ENCODE peak calls at places on chromosomes 11 and 22, in seven cellular contexts. One of them, this sample, is unnamed.

GRCh38 chr11:117642396-117642795 is 154.6 kb downstream of the DSCAML1 start:
- DNase-seq in HS-5: no peak
- DNase-seq in effector memory CD8-positive, alpha-beta T cell: no peak
- DNase-seq in anterior cingulate cortex: no peak
- DNase-seq in amniotic epithelial cell: no peak
- DNase-seq in OCI-M1: no peak
- DNase-seq in cardiac septum: no peak
- DNase-seq in this sample: no peak

GRCh38 chr11:16784671-16785070 is 46.2 kb downstream of the C11orf58 start:
- DNase-seq in HS-5: no peak
- DNase-seq in effector memory CD8-positive, alpha-beta T cell: no peak
- DNase-seq in anterior cingulate cortex: no peak
- DNase-seq in amniotic epithelial cell: peak; percentile 40
- DNase-seq in OCI-M1: peak; percentile 3
- DNase-seq in cardiac septum: peak; percentile 0
- DNase-seq in this sample: no peak

GRCh38 chr22:32710896-32711295 is 90.6 kb upstream of the TIMP3 start:
- DNase-seq in HS-5: no peak
- DNase-seq in effector memory CD8-positive, alpha-beta T cell: no peak
- DNase-seq in anterior cingulate cortex: no peak
- DNase-seq in amniotic epithelial cell: no peak
- DNase-seq in OCI-M1: no peak
- DNase-seq in cardiac septum: no peak
- DNase-seq in this sample: no peak

GRCh38 chr11:10906521-10906920 is 48.7 kb upstream of the ZBED5 start:
- DNase-seq in HS-5: no peak
- DNase-seq in effector memory CD8-positive, alpha-beta T cell: no peak
- DNase-seq in anterior cingulate cortex: no peak
- DNase-seq in amniotic epithelial cell: peak; percentile 42
- DNase-seq in OCI-M1: peak; percentile 13
- DNase-seq in cardiac septum: no peak
- DNase-seq in this sample: no peak

GRCh38 chr11:88469828-88470227 is 132.3 kb upstream of the CTSC start:
- DNase-seq in HS-5: no peak
- DNase-seq in effector memory CD8-positive, alpha-beta T cell: no peak
- DNase-seq in anterior cingulate cortex: no peak
- DNase-seq in amniotic epithelial cell: no peak
- DNase-seq in OCI-M1: no peak
- DNase-seq in cardiac septum: no peak
- DNase-seq in this sample: no peak

GRCh38 chr11:16820324-16821092 is 82.1 kb downstream of the C11orf58 start:
- DNase-seq in HS-5: peak; percentile 54
- DNase-seq in effector memory CD8-positive, alpha-beta T cell: peak; percentile 12
- DNase-seq in anterior cingulate cortex: peak; percentile 36
- DNase-seq in amniotic epithelial cell: peak; percentile 69
- DNase-seq in OCI-M1: peak; percentile 85
- DNase-seq in cardiac septum: peak; percentile 88
- DNase-seq in this sample: peak; percentile 14

GRCh38 chr11:45484326-45484725 is 181.1 kb downstream of the CHST1 start:
- DNase-seq in HS-5: no peak
- DNase-seq in effector memory CD8-positive, alpha-beta T cell: no peak
- DNase-seq in anterior cingulate cortex: no peak
- DNase-seq in amniotic epithelial cell: no peak
- DNase-seq in OCI-M1: no peak
- DNase-seq in cardiac septum: no peak
- DNase-seq in this sample: no peak

GRCh38 chr11:65410936-65411680 is 11.5 kb upstream of the NEAT1 start:
- DNase-seq in HS-5: no peak
- DNase-seq in effector memory CD8-positive, alpha-beta T cell: no peak
- DNase-seq in anterior cingulate cortex: no peak
- DNase-seq in amniotic epithelial cell: no peak
- DNase-seq in OCI-M1: no peak
- DNase-seq in cardiac septum: peak; percentile 72
- DNase-seq in this sample: no peak

GRCh38 chr11:12725863-12726666 is 51.8 kb downstream of the TEAD1 start:
- DNase-seq in HS-5: peak; percentile 24
- DNase-seq in effector memory CD8-positive, alpha-beta T cell: no peak
- DNase-seq in anterior cingulate cortex: no peak
- DNase-seq in amniotic epithelial cell: peak; percentile 83
- DNase-seq in OCI-M1: no peak
- DNase-seq in cardiac septum: no peak
- DNase-seq in this sample: no peak

GRCh38 chr22:40220316-40221054 is 42.8 kb downstream of the TNRC6B start:
- DNase-seq in HS-5: no peak
- DNase-seq in effector memory CD8-positive, alpha-beta T cell: no peak
- DNase-seq in anterior cingulate cortex: no peak
- DNase-seq in amniotic epithelial cell: peak; percentile 25
- DNase-seq in OCI-M1: no peak
- DNase-seq in cardiac septum: no peak
- DNase-seq in this sample: no peak

GRCh38 chr11:31656051-31656450 is 146.5 kb downstream of the ELP4 start:
- DNase-seq in HS-5: no peak
- DNase-seq in effector memory CD8-positive, alpha-beta T cell: no peak
- DNase-seq in anterior cingulate cortex: no peak
- DNase-seq in amniotic epithelial cell: peak; percentile 27
- DNase-seq in OCI-M1: no peak
- DNase-seq in cardiac septum: no peak
- DNase-seq in this sample: no peak

GRCh38 chr11:83195176-83195531 is 1.6 kb downstream of the ANKRD42 start:
- DNase-seq in HS-5: no peak
- DNase-seq in effector memory CD8-positive, alpha-beta T cell: no peak
- DNase-seq in anterior cingulate cortex: no peak
- DNase-seq in amniotic epithelial cell: no peak
- DNase-seq in OCI-M1: peak; percentile 82
- DNase-seq in cardiac septum: no peak
- DNase-seq in this sample: no peak

GRCh38 chr11:1199689-1200610 is 22.9 kb upstream of the MUC5B start:
- DNase-seq in HS-5: no peak
- DNase-seq in effector memory CD8-positive, alpha-beta T cell: no peak
- DNase-seq in anterior cingulate cortex: no peak
- DNase-seq in amniotic epithelial cell: no peak
- DNase-seq in OCI-M1: no peak
- DNase-seq in cardiac septum: peak; percentile 65
- DNase-seq in this sample: no peak

GRCh38 chr11:65424200-65425104 is 1.9 kb downstream of the NEAT1 start:
- DNase-seq in HS-5: peak; percentile 29
- DNase-seq in effector memory CD8-positive, alpha-beta T cell: peak; percentile 51
- DNase-seq in anterior cingulate cortex: peak; percentile 24
- DNase-seq in amniotic epithelial cell: peak; percentile 59
- DNase-seq in OCI-M1: peak; percentile 79
- DNase-seq in cardiac septum: peak; percentile 84
- DNase-seq in this sample: peak; percentile 73

GRCh38 chr11:61359541-61359940 is 2.1 kb downstream of the CYB561A3 start:
- DNase-seq in HS-5: no peak
- DNase-seq in effector memory CD8-positive, alpha-beta T cell: no peak
- DNase-seq in anterior cingulate cortex: no peak
- DNase-seq in amniotic epithelial cell: no peak
- DNase-seq in OCI-M1: peak; percentile 29
- DNase-seq in cardiac septum: no peak
- DNase-seq in this sample: no peak

GRCh38 chr11:28049338-28050216 is 58.4 kb downstream of the KIF18A start:
- DNase-seq in HS-5: no peak
- DNase-seq in effector memory CD8-positive, alpha-beta T cell: no peak
- DNase-seq in anterior cingulate cortex: no peak
- DNase-seq in amniotic epithelial cell: peak; percentile 62
- DNase-seq in OCI-M1: no peak
- DNase-seq in cardiac septum: no peak
- DNase-seq in this sample: no peak

GRCh38 chr11:7691759-7692334 is 14.4 kb downstream of the OVCH2 start:
- DNase-seq in HS-5: no peak
- DNase-seq in effector memory CD8-positive, alpha-beta T cell: no peak
- DNase-seq in anterior cingulate cortex: no peak
- DNase-seq in amniotic epithelial cell: peak; percentile 85
- DNase-seq in OCI-M1: no peak
- DNase-seq in cardiac septum: no peak
- DNase-seq in this sample: no peak

GRCh38 chr11:763073-763463 is 14.2 kb downstream of the GATD1 start:
- DNase-seq in HS-5: no peak
- DNase-seq in effector memory CD8-positive, alpha-beta T cell: no peak
- DNase-seq in anterior cingulate cortex: no peak
- DNase-seq in amniotic epithelial cell: no peak
- DNase-seq in OCI-M1: no peak
- DNase-seq in cardiac septum: no peak
- DNase-seq in this sample: no peak

GRCh38 chr11:86740628-86741488 is 59.5 kb upstream of the PRSS23 start:
- DNase-seq in HS-5: peak; percentile 96
- DNase-seq in effector memory CD8-positive, alpha-beta T cell: no peak
- DNase-seq in anterior cingulate cortex: no peak
- DNase-seq in amniotic epithelial cell: peak; percentile 95
- DNase-seq in OCI-M1: peak; percentile 98
- DNase-seq in cardiac septum: no peak
- DNase-seq in this sample: peak; percentile 2

GRCh38 chr22:42202669-42203068 is 67.8 kb downstream of the TCF20 start:
- DNase-seq in HS-5: no peak
- DNase-seq in effector memory CD8-positive, alpha-beta T cell: peak; percentile 37
- DNase-seq in anterior cingulate cortex: no peak
- DNase-seq in amniotic epithelial cell: peak; percentile 77
- DNase-seq in OCI-M1: peak; percentile 66
- DNase-seq in cardiac septum: no peak
- DNase-seq in this sample: peak; percentile 28

GRCh38 chr11:33976351-33977199 is 75.0 kb upstream of the CAPRIN1 start:
- DNase-seq in HS-5: no peak
- DNase-seq in effector memory CD8-positive, alpha-beta T cell: no peak
- DNase-seq in anterior cingulate cortex: no peak
- DNase-seq in amniotic epithelial cell: peak; percentile 99
- DNase-seq in OCI-M1: no peak
- DNase-seq in cardiac septum: no peak
- DNase-seq in this sample: no peak

GRCh38 chr11:128299132-128299726 is 288.1 kb downstream of the ETS1 start:
- DNase-seq in HS-5: no peak
- DNase-seq in effector memory CD8-positive, alpha-beta T cell: no peak
- DNase-seq in anterior cingulate cortex: no peak
- DNase-seq in amniotic epithelial cell: peak; percentile 72
- DNase-seq in OCI-M1: no peak
- DNase-seq in cardiac septum: no peak
- DNase-seq in this sample: no peak

GRCh38 chr11:85945296-85945695 is 90.1 kb downstream of the CCDC83 start:
- DNase-seq in HS-5: no peak
- DNase-seq in effector memory CD8-positive, alpha-beta T cell: no peak
- DNase-seq in anterior cingulate cortex: no peak
- DNase-seq in amniotic epithelial cell: no peak
- DNase-seq in OCI-M1: no peak
- DNase-seq in cardiac septum: no peak
- DNase-seq in this sample: no peak

GRCh38 chr22:42964994-42965699 is 49.8 kb downstream of the PACSIN2 start:
- DNase-seq in HS-5: no peak
- DNase-seq in effector memory CD8-positive, alpha-beta T cell: no peak
- DNase-seq in anterior cingulate cortex: no peak
- DNase-seq in amniotic epithelial cell: no peak
- DNase-seq in OCI-M1: peak; percentile 74
- DNase-seq in cardiac septum: no peak
- DNase-seq in this sample: no peak